ENCODE peak calls at places on chromosomes 16 and 17, in four cellular contexts. C is colonic mucosa, A is fibroblast of lung, T is endodermal cell. K is an unnamed sample.

GRCh38 chr17:50046179-50046578 is 9.7 kb upstream of the ITGA3 start:
- DNase-seq in C (no peak), A (no peak), T (peak), K (no peak)

GRCh38 chr16:89072216-89073130 is 21.2 kb upstream of the ACSF3 start:
- DNase-seq in C (no peak), A (no peak), T (no peak), K (no peak)

GRCh38 chr17:76558210-76559095 is 18.6 kb downstream of the PRCD start:
- DNase-seq in C (peak), A (peak), T (no peak), K (no peak)

GRCh38 chr16:27450836-27451341 is 48.9 kb downstream of the IL21R start:
- DNase-seq in C (no peak), A (peak), T (no peak), K (no peak)

GRCh38 chr17:60525347-60525623 is 757 bp downstream of the APPBP2 start:
- DNase-seq in C (peak), A (peak), T (no peak), K (no peak)

GRCh38 chr16:86377251-86378022 is 132.9 kb upstream of the FOXF1 start:
- DNase-seq in C (no peak), A (peak), T (no peak), K (no peak)

GRCh38 chr17:28524476-28525415 is 18.6 kb downstream of the FOXN1 start:
- DNase-seq in C (peak), A (peak), T (no peak), K (no peak)

GRCh38 chr16:3023669-3024478 is at the start of the genes HCFC1R1 and THOC6:
- DNase-seq in C (peak), A (peak), T (peak), K (peak)

GRCh38 chr16:68644303-68644702 is 807 bp upstream of the CDH3 start:
- DNase-seq in C (peak), A (no peak), T (peak), K (no peak)

GRCh38 chr17:32720671-32721070 is 156.3 kb downstream of the MYO1D start:
- DNase-seq in C (no peak), A (no peak), T (no peak), K (no peak)

GRCh38 chr17:62627219-62627903 is at the start of gene MRC2:
- DNase-seq in C (peak), A (peak), T (peak), K (no peak)

GRCh38 chr16:75532142-75532765 is 3.7 kb downstream of the CHST5 start:
- DNase-seq in C (no peak), A (no peak), T (peak), K (no peak)

GRCh38 chr16:46844771-46845170 is 13.8 kb upstream of the C16orf87 start:
- DNase-seq in C (no peak), A (peak), T (peak), K (no peak)

GRCh38 chr16:13672196-13672595 is 247.8 kb upstream of the ERCC4 start:
- DNase-seq in C (no peak), A (no peak), T (no peak), K (no peak)

GRCh38 chr16:66964049-66964448 is 3.0 kb downstream of the CES3 start:
- DNase-seq in C (no peak), A (no peak), T (no peak), K (no peak)

GRCh38 chr17:63113167-63113566 is 147.1 kb downstream of the TANC2 start:
- DNase-seq in C (no peak), A (peak), T (no peak), K (no peak)

GRCh38 chr17:59373879-59374495 is 42.5 kb downstream of the YPEL2 start:
- DNase-seq in C (no peak), A (peak), T (no peak), K (no peak)

GRCh38 chr17:44355310-44355640 is 8.4 kb downstream of the FAM171A2 start:
- DNase-seq in C (no peak), A (no peak), T (peak), K (no peak)

GRCh38 chr17:44539664-44540063 is 17.6 kb upstream of the FZD2 start:
- DNase-seq in C (no peak), A (no peak), T (peak), K (no peak)

GRCh38 chr17:73589096-73589980 is 54.9 kb downstream of the SDK2 start:
- DNase-seq in C (no peak), A (no peak), T (peak), K (no peak)

GRCh38 chr17:63542218-63542545 is 8.1 kb upstream of the DCAF7 start:
- DNase-seq in C (no peak), A (no peak), T (peak), K (no peak)

GRCh38 chr16:88977028-88977844 is at the start of gene CBFA2T3:
- DNase-seq in C (peak), A (peak), T (no peak), K (no peak)

GRCh38 chr17:50180066-50180465 is 14.3 kb downstream of the SGCA start:
- DNase-seq in C (no peak), A (no peak), T (no peak), K (no peak)

GRCh38 chr17:70539172-70539924 is 370.0 kb downstream of the KCNJ2 start:
- DNase-seq in C (no peak), A (no peak), T (no peak), K (no peak)

GRCh38 chr17:8312251-8312650 is 2.2 kb downstream of the ARHGEF15 start:
- DNase-seq in C (no peak), A (no peak), T (peak), K (no peak)

GRCh38 chr16:867421-868385 is 67.2 kb upstream of the GNG13 start:
- DNase-seq in C (no peak), A (no peak), T (no peak), K (no peak)

GRCh38 chr17:5699789-5700188 is 115.5 kb upstream of the NLRP1 start:
- DNase-seq in C (no peak), A (no peak), T (peak), K (no peak)

GRCh38 chr16:3983081-3983520 is 102.6 kb upstream of the CREBBP start:
- DNase-seq in C (peak), A (peak), T (peak), K (no peak)

GRCh38 chr16:83653785-83654184 is 154.0 kb upstream of the HSBP1 start:
- DNase-seq in C (no peak), A (no peak), T (no peak), K (no peak)

GRCh38 chr17:49404906-49405305 is 9.8 kb downstream of the PHB1 start:
- DNase-seq in C (no peak), A (no peak), T (peak), K (no peak)

GRCh38 chr16:13305019-13305755 is 403.8 kb downstream of the SHISA9 start:
- DNase-seq in C (no peak), A (no peak), T (no peak), K (no peak)

GRCh38 chr17:64024781-64025731 is 4.6 kb upstream of the ICAM2 start:
- DNase-seq in C (peak), A (no peak), T (peak), K (no peak)

GRCh38 chr17:6110592-6110991 is 40.4 kb downstream of the WSCD1 start:
- DNase-seq in C (peak), A (no peak), T (no peak), K (no peak)

DNA sequence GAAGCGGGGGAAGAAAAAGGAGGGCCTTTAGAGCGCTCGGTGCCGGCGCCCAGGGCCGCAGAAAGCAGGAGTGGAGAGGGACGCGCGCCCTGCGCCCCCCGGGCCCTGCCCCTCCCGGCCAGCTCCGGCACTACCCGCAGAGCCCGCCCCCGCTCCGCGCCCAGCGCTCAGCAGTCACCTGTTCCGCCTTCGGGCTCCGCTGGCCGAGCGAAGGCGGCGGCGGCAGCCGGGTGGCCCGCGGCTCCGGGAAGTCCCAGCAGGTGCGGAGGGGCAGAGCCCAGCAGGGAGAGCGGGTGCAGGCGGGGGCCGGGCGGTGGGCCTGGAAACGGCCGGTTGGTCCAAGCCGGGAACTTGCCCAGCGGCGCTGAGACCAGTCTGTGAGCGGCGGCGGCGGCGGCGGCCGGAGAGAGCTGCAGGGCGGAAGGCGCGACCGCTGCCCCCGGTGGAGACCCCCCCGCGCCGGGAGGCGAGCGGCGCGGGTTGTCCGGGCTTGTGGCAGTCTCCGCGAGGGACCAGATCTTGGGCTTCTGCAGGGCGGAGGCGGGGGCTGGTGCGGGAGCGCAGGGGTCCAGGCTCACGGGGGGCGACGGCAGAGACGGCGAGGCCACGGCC is 2.2 kb downstream of the IRX3 start:
- DNase-seq in C (no peak), A (no peak), T (peak), K (no peak)
- H3K9ac ChIP-seq in C (no peak), A (no peak), T (no peak), K (no peak)

DNA sequence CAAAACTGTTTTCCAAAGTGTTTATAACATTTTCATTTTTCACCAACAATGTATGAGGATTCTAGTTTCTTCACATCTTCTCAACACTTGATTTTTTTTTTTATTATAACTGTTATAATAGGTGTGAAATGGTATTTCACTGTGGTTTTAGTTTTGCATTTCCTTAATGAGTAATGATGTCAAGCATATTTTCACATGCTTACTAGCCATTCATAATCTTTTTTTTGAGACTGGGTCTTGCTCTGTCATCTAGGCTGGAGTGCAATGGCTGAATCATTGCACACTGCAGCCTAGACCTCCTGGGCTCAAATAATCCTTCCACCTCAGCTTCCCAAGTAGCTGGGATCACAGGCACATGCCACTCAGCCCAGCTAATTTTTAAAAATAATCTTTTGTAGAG is 65.1 kb downstream of the EFCAB13 start:
- DNase-seq in C (no peak), A (no peak), T (no peak), K (no peak)
- H3K27ac ChIP-seq in C (no peak), A (no peak), T (no peak), K (no peak)

GRCh38 chr16:85259115-85259830 is 147.0 kb upstream of the CIBAR2 start:
- DNase-seq in C (no peak), A (no peak), T (no peak), K (no peak)
- H3K9ac ChIP-seq in C (no peak), A (no peak), T (no peak), K (no peak)

DNA sequence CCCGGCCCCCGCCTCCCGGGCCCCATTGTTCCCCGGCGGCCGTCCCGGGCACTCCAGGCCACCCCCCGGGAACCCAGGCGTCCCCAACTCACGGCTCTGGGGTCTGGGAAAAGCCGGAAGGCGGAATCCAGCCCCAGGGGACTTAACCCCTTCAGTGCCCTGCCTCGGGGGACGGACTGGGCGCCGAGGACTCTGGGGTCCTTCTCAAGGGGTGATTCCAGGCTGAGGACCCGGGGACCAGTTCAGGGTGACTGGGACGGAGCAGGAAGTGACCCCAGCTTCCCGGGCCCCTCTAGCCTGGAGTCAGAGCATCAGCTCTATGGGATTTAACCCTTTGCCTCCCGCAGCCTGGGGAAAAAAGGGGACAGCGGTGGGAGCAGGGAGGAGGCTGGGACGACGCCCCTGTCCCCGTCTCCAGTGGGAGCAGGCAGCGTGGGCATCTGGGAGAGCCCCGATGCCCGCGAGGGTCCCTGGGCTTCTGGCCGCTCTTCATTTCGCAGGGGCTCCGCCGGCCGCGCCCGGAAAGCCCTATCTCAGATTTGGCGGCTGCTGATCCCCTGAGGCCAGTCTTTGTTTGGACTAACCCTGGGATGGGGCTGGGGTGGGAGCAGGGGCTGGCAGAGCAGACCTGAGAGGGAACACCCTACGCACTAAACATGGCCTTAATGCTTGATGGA is at the start of gene ZNF629:
- DNase-seq in C (peak), A (peak), T (peak), K (no peak)
- H3K27ac ChIP-seq in C (peak), A (peak), T (peak), K (peak)

DNA sequence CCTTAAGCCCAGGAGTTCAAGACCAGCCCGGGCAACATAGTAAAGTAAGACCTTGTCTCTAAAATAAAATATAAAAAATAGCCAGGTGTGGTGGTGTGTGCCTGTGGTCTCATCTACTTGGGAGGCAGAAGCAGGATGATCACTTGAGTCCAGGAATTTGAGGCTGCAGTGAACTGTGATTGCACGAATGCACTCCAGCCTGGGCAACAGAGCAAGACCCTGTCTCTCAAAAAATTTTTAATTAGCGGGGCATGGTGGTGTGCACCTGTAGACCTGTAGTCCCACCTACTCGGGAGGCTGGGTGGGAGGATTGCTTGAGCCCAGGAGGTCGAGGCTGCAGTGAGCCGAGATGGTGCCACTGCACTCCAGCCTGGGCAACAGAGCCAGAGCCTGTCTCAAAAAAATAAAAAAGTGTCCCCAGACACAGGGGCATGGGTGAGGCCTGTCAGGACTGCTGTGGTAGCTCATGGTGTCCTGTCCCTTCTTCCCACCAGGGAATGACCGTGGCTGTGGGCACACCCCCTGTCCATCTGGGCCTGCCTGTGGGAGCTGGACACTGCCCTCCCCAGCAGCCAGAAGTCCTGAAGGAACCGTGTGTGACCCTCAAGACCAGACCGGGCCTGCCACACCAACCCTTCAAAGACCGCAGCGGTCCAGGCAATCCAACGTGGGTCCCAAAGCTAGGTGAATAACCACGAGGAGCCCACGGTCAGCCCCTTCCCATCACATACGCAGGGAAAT is 30.8 kb upstream of the GAA start:
- DNase-seq in C (no peak), A (no peak), T (no peak), K (no peak)
- H3K9ac ChIP-seq in C (peak), A (peak), T (no peak), K (no peak)

GRCh38 chr17:2044263-2044894 is 2.6 kb downstream of the OVCA2 start:
- DNase-seq in C (no peak), A (no peak), T (no peak), K (no peak)

GRCh38 chr17:2041561-2042354 is at the start of gene OVCA2:
- DNase-seq in C (peak), A (peak), T (peak), K (no peak)

GRCh38 chr17:2043785-2044184 is 2.0 kb downstream of the OVCA2 start:
- DNase-seq in C (no peak), A (peak), T (no peak), K (no peak)

GRCh38 chr17:2040942-2041560 is 771 bp upstream of the OVCA2 start:
- DNase-seq in C (no peak), A (no peak), T (no peak), K (no peak)

GRCh38 chr17:2042355-2042929 is 620 bp downstream of the OVCA2 start:
- DNase-seq in C (no peak), A (peak), T (peak), K (no peak)
- H3K27ac ChIP-seq in C (peak), A (peak), T (peak), K (peak)

K was measured in SK-N-MC.